ENCODE peak calls at places on chromosome 2, in five cellular contexts. I is AG04450, S is fibroblast of villous mesenchyme, D is endodermal cell, V is kidney epithelial cell. P is an unnamed sample.
A peak's percentile ranks its signal among the peaks of the same experiment; 100 is the strongest.

GRCh38 chr2:11389551-11390528 is 45.4 kb upstream of the ROCK2 start:
- DNase-seq in I (peak; percentile 95), S (peak; percentile 94), D (no peak), V (peak; percentile 92), P (peak; percentile 74)

GRCh38 chr2:158505448-158505934 is 48.7 kb downstream of the PKP4 start:
- DNase-seq in I (no peak), S (no peak), D (peak; percentile 61), V (no peak), P (no peak)

GRCh38 chr2:179612591-179613298 is 248.7 kb downstream of the ZNF385B start:
- DNase-seq in I (no peak), S (no peak), D (peak; percentile 62), V (no peak), P (no peak)

GRCh38 chr2:70947556-70948184 is 12.0 kb downstream of the ATP6V1B1 start:
- DNase-seq in I (peak; percentile 20), S (peak; percentile 29), D (peak; percentile 65), V (no peak), P (peak; percentile 23)

GRCh38 chr2:79139423-79139822 is 19.1 kb downstream of the REG1A start:
- DNase-seq in I (no peak), S (no peak), D (no peak), V (no peak), P (no peak)

GRCh38 chr2:74759991-74760390 is 73.9 kb upstream of the HK2 start:
- DNase-seq in I (no peak), S (peak; percentile 29), D (no peak), V (no peak), P (no peak)

GRCh38 chr2:167388497-167388896 is 500.2 kb downstream of the XIRP2 start:
- DNase-seq in I (no peak), S (no peak), D (no peak), V (no peak), P (no peak)

GRCh38 chr2:212364106-212364505 is 174.5 kb downstream of the ERBB4 start:
- DNase-seq in I (no peak), S (no peak), D (no peak), V (no peak), P (peak; percentile 14)

GRCh38 chr2:26614205-26615128 is 26.7 kb downstream of the CIB4 start:
- DNase-seq in I (no peak), S (no peak), D (no peak), V (no peak), P (no peak)

GRCh38 chr2:69434753-69435152 is 2.5 kb downstream of the NFU1 start:
- DNase-seq in I (no peak), S (no peak), D (no peak), V (no peak), P (no peak)

GRCh38 chr2:133566967-133567645 is 1.2 kb downstream of the NCKAP5 start:
- DNase-seq in I (peak; percentile 68), S (peak; percentile 37), D (peak; percentile 83), V (peak; percentile 44), P (peak; percentile 62)

GRCh38 chr2:26462511-26463251 is 15.2 kb downstream of the OTOF start:
- DNase-seq in I (no peak), S (peak; percentile 51), D (peak; percentile 93), V (peak; percentile 26), P (peak; percentile 63)

GRCh38 chr2:237570776-237571335 is 4.5 kb downstream of the PRLH start:
- DNase-seq in I (no peak), S (no peak), D (no peak), V (no peak), P (no peak)

GRCh38 chr2:105691942-105692341 is 52.8 kb upstream of the NCK2 start:
- DNase-seq in I (no peak), S (no peak), D (no peak), V (peak; percentile 37), P (no peak)

GRCh38 chr2:232761301-232761907 is 15.0 kb downstream of the KCNJ13 start:
- DNase-seq in I (no peak), S (peak; percentile 57), D (peak; percentile 55), V (peak; percentile 26), P (no peak)

GRCh38 chr2:69436594-69436936 is 670 bp downstream of the NFU1 start:
- DNase-seq in I (no peak), S (no peak), D (no peak), V (no peak), P (no peak)

GRCh38 chr2:11738589-11739436 is 7.6 kb upstream of the LPIN1 start:
- DNase-seq in I (peak; percentile 53), S (peak; percentile 97), D (peak; percentile 86), V (no peak), P (peak; percentile 69)

GRCh38 chr2:190407246-190407661 is 901 bp upstream of the MFSD6 start:
- DNase-seq in I (no peak), S (no peak), D (peak; percentile 55), V (no peak), P (no peak)

GRCh38 chr2:136917281-136917680 is 151.9 kb downstream of the THSD7B start:
- DNase-seq in I (no peak), S (no peak), D (peak; percentile 58), V (no peak), P (no peak)

GRCh38 chr2:9781252-9781651 is 62.0 kb upstream of the TAF1B start:
- DNase-seq in I (no peak), S (peak; percentile 30), D (no peak), V (no peak), P (no peak)

GRCh38 chr2:230796280-230796862 is 68.4 kb upstream of the ITM2C start:
- DNase-seq in I (no peak), S (peak; percentile 87), D (no peak), V (no peak), P (no peak)

GRCh38 chr2:3500326-3500899 is 18.9 kb downstream of the ADI1 start:
- DNase-seq in I (no peak), S (no peak), D (no peak), V (no peak), P (no peak)

GRCh38 chr2:234932591-234933168 is 19.1 kb upstream of the SH3BP4 start:
- DNase-seq in I (no peak), S (no peak), D (peak; percentile 87), V (no peak), P (no peak)

GRCh38 chr2:72139471-72139870 is 8.2 kb downstream of the CYP26B1 start:
- DNase-seq in I (no peak), S (no peak), D (peak; percentile 35), V (no peak), P (no peak)

GRCh38 chr2:179862898-179863458 is 1.6 kb upstream of the ZNF385B start:
- DNase-seq in I (no peak), S (no peak), D (peak; percentile 47), V (no peak), P (no peak)

GRCh38 chr2:174965992-174966789 is 39.0 kb downstream of the CHN1 start:
- DNase-seq in I (no peak), S (peak; percentile 50), D (no peak), V (no peak), P (no peak)

GRCh38 chr2:201858781-201859180 is 52.4 kb downstream of the CDK15 start:
- DNase-seq in I (no peak), S (peak; percentile 90), D (peak; percentile 89), V (no peak), P (no peak)

GRCh38 chr2:120343433-120344105 is 2.4 kb upstream of the INHBB start:
- DNase-seq in I (peak; percentile 26), S (peak; percentile 73), D (peak; percentile 96), V (no peak), P (peak; percentile 28)

GRCh38 chr2:120341977-120342376 is 4.0 kb upstream of the INHBB start:
- DNase-seq in I (no peak), S (no peak), D (no peak), V (no peak), P (no peak)

GRCh38 chr2:120342451-120342850 is 3.5 kb upstream of the INHBB start:
- DNase-seq in I (no peak), S (no peak), D (no peak), V (no peak), P (no peak)

GRCh38 chr2:120344214-120344990 is 1.5 kb upstream of the INHBB start:
- DNase-seq in I (no peak), S (no peak), D (peak; percentile 73), V (no peak), P (no peak)

GRCh38 chr2:120343100-120343432 is 2.9 kb upstream of the INHBB start:
- DNase-seq in I (no peak), S (no peak), D (no peak), V (no peak), P (no peak)
- H3K4me3 ChIP-seq in I (no peak overlapping the region), S (no peak overlapping the region), D (no peak overlapping the region), V (no peak overlapping the region), P (no peak overlapping the region)

DNA sequence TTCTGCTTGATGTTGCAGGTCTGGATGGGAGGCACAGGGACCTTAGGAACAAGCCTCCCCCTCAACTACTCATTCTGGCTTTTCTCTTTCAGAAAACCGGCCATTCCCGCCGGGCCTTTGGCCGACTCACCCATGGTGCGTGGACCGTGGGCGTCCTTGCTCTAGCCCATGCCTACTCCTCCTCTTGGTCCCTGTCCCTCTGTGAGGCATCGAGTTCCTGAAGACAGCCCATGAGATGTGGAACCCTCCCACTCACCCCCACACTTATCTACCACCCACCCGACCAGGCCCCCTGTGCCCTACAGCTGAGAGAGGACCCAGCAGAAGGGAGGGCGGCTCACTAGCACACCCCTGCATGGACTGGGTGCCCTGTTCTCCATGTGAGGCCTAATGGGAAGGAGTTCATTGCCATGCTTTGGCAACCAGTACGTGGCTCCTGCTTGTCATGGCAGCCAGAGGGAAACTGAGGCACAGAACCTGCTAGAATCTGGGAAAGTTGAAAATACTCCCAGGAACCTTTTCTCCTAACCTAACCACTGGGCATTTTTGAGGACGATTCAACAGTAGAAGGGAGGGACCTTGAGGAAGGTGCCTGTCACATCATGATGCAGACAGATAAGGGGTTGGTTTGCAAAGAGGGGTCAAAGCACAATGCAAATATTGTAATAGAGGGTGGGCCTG is 8.5 kb downstream of the SPEG start:
- DNase-seq in I (no peak), S (no peak), D (no peak), V (no peak), P (no peak)
- H3K4me3 ChIP-seq in I (peak overlapping the region; percentile 65), S (no peak overlapping the region), D (no peak overlapping the region), V (no peak overlapping the region), P (peak overlapping the region; percentile 55)

GRCh38 chr2:170815746-170816498 is 765 bp upstream of the GAD1 start:
- DNase-seq in I (no peak), S (peak; percentile 39), D (peak; percentile 96), V (no peak), P (no peak)

GRCh38 chr2:170814551-170815245 is 2.0 kb upstream of the GAD1 start:
- DNase-seq in I (no peak), S (no peak), D (peak; percentile 86), V (no peak), P (no peak)

GRCh38 chr2:170816499-170817246 is at the start of gene GAD1:
- DNase-seq in I (no peak), S (peak; percentile 36), D (peak; percentile 88), V (no peak), P (no peak)

GRCh38 chr2:170813611-170814550 is 2.8 kb upstream of the GAD1 start:
- DNase-seq in I (no peak), S (peak; percentile 48), D (peak; percentile 95), V (no peak), P (peak; percentile 18)

DNA sequence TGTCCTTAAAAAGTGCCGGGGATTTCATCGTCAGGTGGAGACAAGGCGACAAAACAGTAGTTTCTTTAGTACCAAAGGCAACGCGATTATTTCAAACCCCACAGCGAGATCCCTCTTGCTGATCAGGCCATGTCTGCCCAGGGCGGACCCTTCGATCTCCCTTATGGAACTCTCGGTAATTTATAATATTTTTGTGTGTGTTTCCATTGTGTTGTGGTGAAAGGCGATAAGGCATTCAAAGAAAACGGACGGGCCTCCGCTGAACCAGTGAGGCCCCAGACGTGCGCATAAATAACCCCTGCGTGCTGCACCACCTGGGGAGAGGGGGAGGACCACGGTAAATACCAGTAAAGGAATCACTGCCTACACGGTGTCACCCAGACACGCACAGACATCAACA is 1.4 kb upstream of the GAD1 start:
- DNase-seq in I (no peak), S (no peak), D (no peak), V (no peak), P (no peak)
- H3K4me3 ChIP-seq in I (no peak overlapping the region), S (no peak overlapping the region), D (peak overlapping the region; percentile 91), V (no peak overlapping the region), P (no peak overlapping the region)

GRCh38 chr2:217027414-217027813 is 167.6 kb upstream of the TNP1 start:
- DNase-seq in I (no peak), S (no peak), D (no peak), V (no peak), P (no peak)
- H3K4me3 ChIP-seq in I (no peak overlapping the region), S (no peak overlapping the region), D (no peak overlapping the region), V (no peak overlapping the region), P (no peak overlapping the region)